ENCODE peak calls at places on chromosomes 11 and 22, in ten cellular contexts. J, F, B, I, W, S, R, G, L and Q are unnamed samples. For H3K4me1 and H3K36me3, the result is how much of the 10 kb centered on the place peaks cover.

GRCh38 chr11:126214446-126215240 is 3.1 kb downstream of the FAM118B start:
- DNase-seq in F (no peak), G (no peak), L (no peak), I (no peak), J (no peak), S (no peak), R (no peak), W (no peak), B (no peak), Q (no peak)

GRCh38 chr11:44380820-44381219 is 70.9 kb upstream of the ALX4 start:
- DNase-seq in J (no peak), I (no peak), W (peak), L (no peak), F (no peak), S (no peak), R (no peak), G (no peak), B (no peak), Q (no peak)

GRCh38 chr22:44132724-44133123 is 48.0 kb upstream of the PARVG start:
- DNase-seq in G (no peak), W (peak), F (no peak), B (no peak), J (no peak), L (no peak), I (no peak), R (no peak), S (no peak), Q (no peak)

GRCh38 chr11:6482431-6482830 is 1.1 kb downstream of the TIMM10B start:
- DNase-seq in J (no peak), W (no peak), S (no peak), R (no peak), B (no peak), L (no peak), G (no peak), I (no peak), F (no peak), Q (no peak)

GRCh38 chr11:35337919-35338316 is 81.4 kb downstream of the SLC1A2 start:
- DNase-seq in R (no peak), G (no peak), W (no peak), B (no peak), F (no peak), S (no peak), L (no peak), I (no peak), J (no peak), Q (no peak)

GRCh38 chr22:27797793-27798525 is 3.6 kb downstream of the MN1 start:
- DNase-seq in F (no peak), G (no peak), S (no peak), I (no peak), W (no peak), R (no peak), B (no peak), L (no peak), J (no peak), Q (no peak)

GRCh38 chr22:23278883-23279675 is 98.8 kb downstream of the BCR start:
- DNase-seq in W (peak), S (no peak), J (peak), F (no peak), B (no peak), L (peak), I (no peak), G (peak), R (peak), Q (peak)

GRCh38 chr11:13102865-13103539 is 93.9 kb downstream of the RASSF10 start:
- DNase-seq in W (no peak), I (no peak), G (no peak), B (no peak), R (no peak), J (no peak), L (no peak), S (no peak), F (no peak), Q (no peak)

GRCh38 chr11:119774180-119774763 is 45.3 kb upstream of the NECTIN1 start:
- DNase-seq in J (no peak), I (no peak), W (peak), G (no peak), B (peak), S (no peak), L (no peak), R (no peak), F (peak), Q (no peak)

GRCh38 chr11:94746721-94747120 is 21.4 kb upstream of the AMOTL1 start:
- DNase-seq in L (no peak), S (no peak), R (no peak), B (no peak), J (no peak), W (no peak), F (no peak), G (no peak), I (no peak), Q (no peak)
- H3K4me1 ChIP-seq in L (under half), S (under half), R (under half), B (under half), J (under half), W (under half), F (under half), G (under half), I (under half), Q (under half)

GRCh38 chr11:45939836-45940235 is 17.4 kb downstream of the LARGE2 start:
- DNase-seq in F (no peak), L (no peak), B (peak), W (no peak), I (no peak), G (no peak), R (no peak), J (no peak), S (no peak), Q (no peak)

GRCh38 chr11:45935349-45936064 is 13.1 kb downstream of the LARGE2 start:
- DNase-seq in R (no peak), G (no peak), S (no peak), L (no peak), B (no peak), J (no peak), I (no peak), W (no peak), F (no peak), Q (no peak)

GRCh38 chr11:45936655-45937054 is 14.2 kb downstream of the LARGE2 start:
- DNase-seq in R (no peak), F (no peak), W (no peak), B (no peak), I (no peak), J (no peak), L (no peak), G (no peak), S (peak), Q (no peak)

GRCh38 chr11:45934580-45935318 is 12.3 kb downstream of the LARGE2 start:
- DNase-seq in B (no peak), S (no peak), R (no peak), I (no peak), J (no peak), W (no peak), F (no peak), L (no peak), G (no peak), Q (no peak)

GRCh38 chr11:45937916-45938315 is 15.5 kb downstream of the LARGE2 start:
- DNase-seq in J (no peak), F (no peak), L (no peak), R (no peak), B (no peak), G (no peak), S (no peak), W (no peak), I (no peak), Q (no peak)
- H3K36me3 ChIP-seq in J (under half), F (under half), L (half or more), R (under half), B (under half), G (under half), S (under half), W (half or more), I (under half), Q (under half)

GRCh38 chr22:19964701-19965386 is 23.2 kb upstream of the TXNRD2 start:
- DNase-seq in J (no peak), B (no peak), G (no peak), W (no peak), F (no peak), S (no peak), R (no peak), I (no peak), L (no peak), Q (no peak)

GRCh38 chr22:19962246-19962908 is 20.8 kb upstream of the TXNRD2 start:
- DNase-seq in W (peak), B (peak), F (peak), G (peak), S (peak), I (peak), J (peak), R (peak), L (peak), Q (peak)

GRCh38 chr22:19961868-19962245 is 20.2 kb upstream of the TXNRD2 start:
- DNase-seq in J (no peak), F (no peak), W (no peak), G (no peak), S (no peak), R (no peak), L (no peak), I (no peak), B (no peak), Q (no peak)

GRCh38 chr22:19963863-19964642 is 22.4 kb upstream of the TXNRD2 start:
- DNase-seq in L (no peak), S (no peak), R (no peak), G (no peak), W (no peak), F (no peak), B (no peak), J (peak), I (no peak), Q (no peak)

GRCh38 chr22:19962909-19963806 is 21.5 kb upstream of the TXNRD2 start:
- DNase-seq in J (peak), R (peak), S (peak), B (peak), I (no peak), F (no peak), W (peak), L (no peak), G (no peak), Q (no peak)
- H3K4me3 ChIP-seq in J (no peak), R (no peak), S (no peak), B (no peak), I (no peak), F (no peak), W (peak), L (no peak), G (no peak), Q (no peak)

DNA sequence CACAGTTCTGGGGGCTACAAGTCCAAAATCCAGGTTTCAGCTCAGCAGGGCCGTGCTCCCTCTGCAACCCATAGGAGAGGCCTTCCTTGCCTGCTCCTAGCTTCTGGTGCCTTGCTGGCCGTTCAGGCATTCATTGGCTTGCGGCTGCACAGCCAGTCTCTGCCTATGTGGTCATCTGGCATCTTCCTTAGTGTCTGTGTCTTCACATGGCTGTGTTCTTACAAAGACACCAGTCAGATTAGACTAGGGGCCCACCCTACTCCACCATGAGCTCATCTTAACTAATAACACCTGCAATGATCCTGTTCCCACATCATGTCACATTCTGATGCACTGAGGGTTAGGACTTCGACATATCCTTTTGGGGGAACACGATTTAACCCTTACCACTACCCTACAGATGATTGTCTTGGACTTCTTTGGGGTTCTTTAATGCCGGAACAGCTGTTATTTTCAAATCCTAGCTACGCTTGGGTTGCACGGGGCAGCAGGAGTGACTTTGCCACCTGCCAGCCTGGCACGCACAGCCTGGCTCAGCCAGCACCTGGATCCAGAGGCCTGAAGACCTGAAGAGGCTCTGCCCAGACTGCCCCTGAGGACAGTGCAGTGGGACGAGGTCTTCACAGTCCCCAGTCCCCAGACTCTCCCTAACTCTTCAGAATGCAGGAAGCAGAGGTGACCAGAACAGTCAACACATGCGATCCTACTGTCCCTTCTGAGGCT is 7.7 kb upstream of the NEAT1 start:
- DNase-seq in B (peak), I (no peak), G (no peak), R (no peak), W (peak), S (no peak), L (no peak), J (peak), F (no peak), Q (no peak)
- H3K4me1 ChIP-seq in B (under half), I (under half), G (under half), R (under half), W (under half), S (under half), L (half or more), J (under half), F (under half), Q (under half)

GRCh38 chr22:41650821-41651220 is 29.7 kb downstream of the XRCC6 start:
- DNase-seq in W (no peak), I (no peak), L (no peak), R (no peak), G (no peak), B (no peak), J (no peak), S (peak), F (no peak), Q (no peak)
- H3K36me3 ChIP-seq in W (half or more), I (half or more), L (half or more), R (under half), G (half or more), B (half or more), J (under half), S (under half), F (half or more), Q (under half)

DNA sequence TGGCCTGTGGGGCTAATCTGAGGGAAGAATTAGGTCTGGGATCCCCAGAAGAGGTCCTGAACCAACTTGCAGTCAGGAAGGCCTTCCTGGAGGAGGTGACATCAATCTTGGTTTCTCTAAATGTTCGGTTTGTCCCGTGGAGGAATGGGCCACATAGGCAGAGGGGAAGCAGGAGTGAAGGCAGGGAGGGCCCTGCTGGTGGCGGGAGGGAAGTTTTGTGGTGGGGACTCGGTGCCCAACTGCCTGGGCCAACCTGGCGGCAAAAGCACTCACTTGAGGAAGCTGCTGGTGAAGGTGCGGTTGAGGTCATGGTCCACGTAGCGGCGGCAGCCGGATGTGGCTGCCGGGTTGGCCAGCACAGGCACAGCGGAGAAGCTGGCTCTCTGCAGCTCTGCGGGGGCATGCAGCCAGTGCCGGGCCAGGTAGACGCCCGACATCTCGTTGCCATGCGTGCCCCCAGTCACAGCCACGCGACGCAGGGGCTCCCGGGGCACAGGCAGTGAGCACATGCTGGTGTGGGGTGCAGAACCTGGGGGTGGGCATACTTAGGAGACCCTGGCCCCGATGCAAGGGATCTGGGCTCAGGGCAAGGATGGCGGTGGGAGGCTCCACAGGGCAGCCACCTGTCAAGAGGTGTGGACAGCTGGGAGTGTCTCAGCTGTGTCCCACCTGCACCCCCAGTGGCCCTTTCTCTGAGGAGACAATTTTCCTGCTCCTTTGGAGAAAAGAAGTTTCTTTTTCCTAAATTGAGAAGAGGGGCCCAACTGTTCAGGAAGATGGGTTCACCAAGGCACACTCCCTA is 3.8 kb downstream of the ACY3 start:
- DNase-seq in L (no peak), J (peak), I (no peak), S (no peak), F (no peak), B (no peak), R (no peak), G (peak), W (no peak), Q (peak)
- H3K4me3 ChIP-seq in L (no peak), J (no peak), I (no peak), S (no peak), F (no peak), B (no peak), R (no peak), G (no peak), W (no peak), Q (peak)

DNA sequence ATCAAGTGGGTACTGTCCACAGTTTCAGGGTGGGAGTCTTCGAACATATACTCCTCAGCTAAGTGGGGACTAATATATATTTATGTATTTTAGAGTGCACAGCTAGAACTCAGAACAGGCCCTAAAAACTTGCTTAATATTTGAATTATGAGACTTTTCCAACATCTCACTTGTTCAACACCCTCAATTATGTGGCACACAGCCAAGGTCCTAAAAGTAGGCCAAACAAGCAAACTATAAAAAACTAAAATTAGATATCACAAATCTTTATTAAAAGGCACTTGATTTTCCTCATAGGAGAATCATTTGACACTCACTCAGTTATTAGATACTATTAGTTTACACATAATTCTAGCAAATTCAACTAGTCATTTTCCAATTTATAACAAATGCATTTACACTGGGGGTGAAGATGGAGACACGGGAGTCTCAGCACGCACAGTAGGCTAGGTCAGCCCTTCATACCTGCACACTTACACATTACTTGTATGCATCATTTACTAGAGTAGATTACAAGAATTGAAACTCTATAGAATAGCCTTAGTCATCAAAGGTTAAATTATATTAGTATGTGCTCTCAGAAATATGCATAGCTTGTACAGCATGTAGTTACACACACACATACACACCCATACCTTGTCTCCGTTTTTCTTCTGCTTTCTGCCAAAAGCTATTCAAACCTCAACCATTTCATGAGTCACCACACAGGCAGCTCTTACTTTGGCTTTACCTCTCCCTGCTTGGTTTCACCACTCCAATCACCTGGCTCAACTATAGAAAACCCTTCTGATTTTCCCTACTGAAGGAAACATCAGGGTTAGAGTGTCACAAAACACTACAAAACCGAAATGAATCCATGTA is 171.5 kb downstream of the SBF2 start:
- DNase-seq in W (no peak), I (no peak), F (no peak), L (no peak), B (peak), J (no peak), G (no peak), R (no peak), S (peak), Q (no peak)
- H3K4me1 ChIP-seq in W (under half), I (under half), F (under half), L (half or more), B (under half), J (under half), G (under half), R (under half), S (under half), Q (under half)

GRCh38 chr22:40247976-40248375 is 70.3 kb downstream of the TNRC6B start:
- DNase-seq in R (no peak), G (peak), B (no peak), J (peak), W (no peak), F (no peak), L (no peak), I (no peak), S (no peak), Q (peak)

GRCh38 chr22:40251106-40251505 is 73.4 kb downstream of the TNRC6B start:
- DNase-seq in I (no peak), B (no peak), L (no peak), G (no peak), S (no peak), W (no peak), R (no peak), F (no peak), J (no peak), Q (no peak)

GRCh38 chr22:40256501-40256900 is 78.8 kb downstream of the TNRC6B start:
- DNase-seq in R (no peak), L (no peak), F (no peak), W (no peak), I (no peak), B (no peak), S (no peak), J (no peak), G (no peak), Q (no peak)

GRCh38 chr22:40249286-40249685 is 71.6 kb downstream of the TNRC6B start:
- DNase-seq in F (no peak), G (no peak), L (no peak), S (no peak), R (no peak), I (no peak), B (no peak), W (no peak), J (no peak), Q (no peak)

DNA sequence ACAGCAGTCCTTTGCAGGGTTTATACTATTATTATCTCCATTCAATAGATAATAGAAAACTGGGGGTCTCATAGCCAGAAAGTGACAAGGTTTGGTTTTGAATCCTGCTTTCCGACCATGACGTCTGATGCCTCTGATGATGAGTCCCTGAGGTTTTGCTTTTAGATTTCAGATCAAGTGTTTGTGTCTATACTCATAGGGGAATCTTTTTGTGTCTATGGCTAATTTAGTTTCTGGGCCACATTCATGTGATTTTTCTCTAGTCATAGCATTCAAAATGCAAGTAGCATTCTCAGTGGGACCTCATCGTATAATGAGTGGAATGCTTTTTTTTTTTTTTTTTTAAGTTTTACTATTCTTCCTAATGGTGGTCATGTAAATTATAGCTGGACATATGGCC is 72.9 kb downstream of the TNRC6B start:
- DNase-seq in F (no peak), R (no peak), W (no peak), B (no peak), L (no peak), I (no peak), G (no peak), S (no peak), J (no peak), Q (no peak)
- H3K36me3 ChIP-seq in F (under half), R (under half), W (under half), B (under half), L (under half), I (under half), G (under half), S (under half), J (under half), Q (under half)

GRCh38 chr11:87353904-87354303 is 316.2 kb downstream of the TMEM135 start:
- DNase-seq in L (no peak), I (no peak), S (no peak), W (no peak), G (no peak), R (no peak), J (no peak), B (no peak), F (no peak), Q (no peak)

GRCh38 chr11:87351671-87352070 is 313.9 kb downstream of the TMEM135 start:
- DNase-seq in I (no peak), J (no peak), L (no peak), B (no peak), F (no peak), W (no peak), R (no peak), S (no peak), G (no peak), Q (no peak)

GRCh38 chr11:87356428-87356827 is 318.7 kb downstream of the TMEM135 start:
- DNase-seq in B (no peak), R (no peak), L (no peak), G (no peak), F (no peak), I (no peak), W (no peak), S (no peak), J (no peak), Q (no peak)

GRCh38 chr11:87355614-87356013 is 317.9 kb downstream of the TMEM135 start:
- DNase-seq in L (no peak), B (no peak), G (no peak), J (no peak), S (no peak), F (no peak), W (no peak), I (no peak), R (no peak), Q (no peak)

GRCh38 chr11:87352759-87353707 is 315.3 kb downstream of the TMEM135 start:
- DNase-seq in W (peak), L (peak), G (peak), J (peak), R (peak), I (peak), F (peak), B (peak), S (peak), Q (peak)
- H3K4me3 ChIP-seq in W (no peak), L (no peak), G (no peak), J (no peak), R (no peak), I (no peak), F (no peak), B (no peak), S (no peak), Q (no peak)